ENCODE peak calls at places on chromosomes 5 and 9, in nine cellular contexts. One of them, this sample, is unnamed.

GRCh38 chr9:133161542-133161950 is 2.2 kb downstream of the GBGT1 start:
- DNase-seq in hepatocyte: no peak
- DNase-seq in NCI-H2081: no peak
- DNase-seq in T47D: no peak
- DNase-seq in activated effector memory CD4-positive, alpha-beta T cell treated with Interleukin-2 at 50 U/mL for 16 hours: no peak
- DNase-seq in fibroblast of mammary gland: no peak
- DNase-seq in fibroblast of the conjunctiva: no peak
- DNase-seq in activated CD8-positive, alpha-beta memory T cell treated with anti-CD3 and anti-CD28 coated beads, Interleukin-2, amount 50 U/mL, for 4 hours: no peak
- DNase-seq in RPMI7951: no peak
- DNase-seq in this sample: no peak

GRCh38 chr5:56465757-56466127 is 232.6 kb upstream of the ANKRD55 start:
- DNase-seq in hepatocyte: no peak
- DNase-seq in NCI-H2081: no peak
- DNase-seq in T47D: no peak
- DNase-seq in activated effector memory CD4-positive, alpha-beta T cell treated with Interleukin-2 at 50 U/mL for 16 hours: no peak
- DNase-seq in fibroblast of mammary gland: no peak
- DNase-seq in fibroblast of the conjunctiva: no peak
- DNase-seq in activated CD8-positive, alpha-beta memory T cell treated with anti-CD3 and anti-CD28 coated beads, Interleukin-2, amount 50 U/mL, for 4 hours: no peak
- DNase-seq in RPMI7951: no peak
- DNase-seq in this sample: no peak

GRCh38 chr9:81557957-81558791 is 131.2 kb downstream of the TLE1 start:
- DNase-seq in hepatocyte: no peak
- DNase-seq in NCI-H2081: no peak
- DNase-seq in T47D: no peak
- DNase-seq in activated effector memory CD4-positive, alpha-beta T cell treated with Interleukin-2 at 50 U/mL for 16 hours: no peak
- DNase-seq in fibroblast of mammary gland: peak; percentile 97
- DNase-seq in fibroblast of the conjunctiva: peak; percentile 81
- DNase-seq in activated CD8-positive, alpha-beta memory T cell treated with anti-CD3 and anti-CD28 coated beads, Interleukin-2, amount 50 U/mL, for 4 hours: no peak
- DNase-seq in RPMI7951: peak; percentile 74
- DNase-seq in this sample: peak; percentile 7

GRCh38 chr5:109035470-109035869 is 287.8 kb downstream of the FER start:
- DNase-seq in hepatocyte: no peak
- DNase-seq in NCI-H2081: no peak
- DNase-seq in T47D: no peak
- DNase-seq in activated effector memory CD4-positive, alpha-beta T cell treated with Interleukin-2 at 50 U/mL for 16 hours: no peak
- DNase-seq in fibroblast of mammary gland: peak; percentile 72
- DNase-seq in fibroblast of the conjunctiva: no peak
- DNase-seq in activated CD8-positive, alpha-beta memory T cell treated with anti-CD3 and anti-CD28 coated beads, Interleukin-2, amount 50 U/mL, for 4 hours: no peak
- DNase-seq in RPMI7951: no peak
- DNase-seq in this sample: no peak

GRCh38 chr5:175629231-175629630 is 28.6 kb upstream of the HRH2 start:
- DNase-seq in hepatocyte: no peak
- DNase-seq in NCI-H2081: no peak
- DNase-seq in T47D: no peak
- DNase-seq in activated effector memory CD4-positive, alpha-beta T cell treated with Interleukin-2 at 50 U/mL for 16 hours: no peak
- DNase-seq in fibroblast of mammary gland: no peak
- DNase-seq in fibroblast of the conjunctiva: no peak
- DNase-seq in activated CD8-positive, alpha-beta memory T cell treated with anti-CD3 and anti-CD28 coated beads, Interleukin-2, amount 50 U/mL, for 4 hours: no peak
- DNase-seq in RPMI7951: no peak
- DNase-seq in this sample: no peak

GRCh38 chr9:124576751-124577150 is 69.6 kb upstream of the NR5A1 start:
- DNase-seq in hepatocyte: no peak
- DNase-seq in NCI-H2081: no peak
- DNase-seq in T47D: no peak
- DNase-seq in activated effector memory CD4-positive, alpha-beta T cell treated with Interleukin-2 at 50 U/mL for 16 hours: no peak
- DNase-seq in fibroblast of mammary gland: no peak
- DNase-seq in fibroblast of the conjunctiva: no peak
- DNase-seq in activated CD8-positive, alpha-beta memory T cell treated with anti-CD3 and anti-CD28 coated beads, Interleukin-2, amount 50 U/mL, for 4 hours: no peak
- DNase-seq in RPMI7951: no peak
- DNase-seq in this sample: no peak

GRCh38 chr5:5335115-5335514 is 87.4 kb upstream of the ICE1 start:
- DNase-seq in hepatocyte: no peak
- DNase-seq in NCI-H2081: no peak
- DNase-seq in T47D: no peak
- DNase-seq in activated effector memory CD4-positive, alpha-beta T cell treated with Interleukin-2 at 50 U/mL for 16 hours: no peak
- DNase-seq in fibroblast of mammary gland: no peak
- DNase-seq in fibroblast of the conjunctiva: no peak
- DNase-seq in activated CD8-positive, alpha-beta memory T cell treated with anti-CD3 and anti-CD28 coated beads, Interleukin-2, amount 50 U/mL, for 4 hours: no peak
- DNase-seq in RPMI7951: peak; percentile 41
- DNase-seq in this sample: no peak

GRCh38 chr5:6827815-6828214 is 114.6 kb downstream of the TENT4A start:
- DNase-seq in hepatocyte: peak; percentile 29
- DNase-seq in NCI-H2081: no peak
- DNase-seq in T47D: no peak
- DNase-seq in activated effector memory CD4-positive, alpha-beta T cell treated with Interleukin-2 at 50 U/mL for 16 hours: peak; percentile 13
- DNase-seq in fibroblast of mammary gland: no peak
- DNase-seq in fibroblast of the conjunctiva: no peak
- DNase-seq in activated CD8-positive, alpha-beta memory T cell treated with anti-CD3 and anti-CD28 coated beads, Interleukin-2, amount 50 U/mL, for 4 hours: no peak
- DNase-seq in RPMI7951: peak; percentile 59
- DNase-seq in this sample: no peak

GRCh38 chr9:136722093-136722968 is 10.0 kb downstream of the DIPK1B start:
- DNase-seq in hepatocyte: no peak
- DNase-seq in NCI-H2081: no peak
- DNase-seq in T47D: no peak
- DNase-seq in activated effector memory CD4-positive, alpha-beta T cell treated with Interleukin-2 at 50 U/mL for 16 hours: no peak
- DNase-seq in fibroblast of mammary gland: no peak
- DNase-seq in fibroblast of the conjunctiva: no peak
- DNase-seq in activated CD8-positive, alpha-beta memory T cell treated with anti-CD3 and anti-CD28 coated beads, Interleukin-2, amount 50 U/mL, for 4 hours: no peak
- DNase-seq in RPMI7951: no peak
- DNase-seq in this sample: no peak

GRCh38 chr5:64649512-64649911 is 40.8 kb upstream of the SHISAL2B start:
- DNase-seq in hepatocyte: no peak
- DNase-seq in NCI-H2081: no peak
- DNase-seq in T47D: no peak
- DNase-seq in activated effector memory CD4-positive, alpha-beta T cell treated with Interleukin-2 at 50 U/mL for 16 hours: no peak
- DNase-seq in fibroblast of mammary gland: no peak
- DNase-seq in fibroblast of the conjunctiva: no peak
- DNase-seq in activated CD8-positive, alpha-beta memory T cell treated with anti-CD3 and anti-CD28 coated beads, Interleukin-2, amount 50 U/mL, for 4 hours: no peak
- DNase-seq in RPMI7951: no peak
- DNase-seq in this sample: no peak

GRCh38 chr5:142792865-142793232 is 22.7 kb downstream of the ARHGAP26 start:
- DNase-seq in hepatocyte: no peak
- DNase-seq in NCI-H2081: no peak
- DNase-seq in T47D: no peak
- DNase-seq in activated effector memory CD4-positive, alpha-beta T cell treated with Interleukin-2 at 50 U/mL for 16 hours: no peak
- DNase-seq in fibroblast of mammary gland: no peak
- DNase-seq in fibroblast of the conjunctiva: no peak
- DNase-seq in activated CD8-positive, alpha-beta memory T cell treated with anti-CD3 and anti-CD28 coated beads, Interleukin-2, amount 50 U/mL, for 4 hours: no peak
- DNase-seq in RPMI7951: no peak
- DNase-seq in this sample: no peak

GRCh38 chr5:75435101-75435500 is 76.3 kb downstream of the CERT1 start:
- DNase-seq in hepatocyte: no peak
- DNase-seq in NCI-H2081: no peak
- DNase-seq in T47D: no peak
- DNase-seq in activated effector memory CD4-positive, alpha-beta T cell treated with Interleukin-2 at 50 U/mL for 16 hours: no peak
- DNase-seq in fibroblast of mammary gland: peak; percentile 15
- DNase-seq in fibroblast of the conjunctiva: no peak
- DNase-seq in activated CD8-positive, alpha-beta memory T cell treated with anti-CD3 and anti-CD28 coated beads, Interleukin-2, amount 50 U/mL, for 4 hours: no peak
- DNase-seq in RPMI7951: no peak
- DNase-seq in this sample: no peak

GRCh38 chr5:111372799-111373198 is 139.5 kb downstream of the STARD4 start:
- DNase-seq in hepatocyte: no peak
- DNase-seq in NCI-H2081: no peak
- DNase-seq in T47D: no peak
- DNase-seq in activated effector memory CD4-positive, alpha-beta T cell treated with Interleukin-2 at 50 U/mL for 16 hours: no peak
- DNase-seq in fibroblast of mammary gland: no peak
- DNase-seq in fibroblast of the conjunctiva: no peak
- DNase-seq in activated CD8-positive, alpha-beta memory T cell treated with anti-CD3 and anti-CD28 coated beads, Interleukin-2, amount 50 U/mL, for 4 hours: no peak
- DNase-seq in RPMI7951: no peak
- DNase-seq in this sample: no peak

GRCh38 chr9:121268598-121269029 is 652 bp downstream of the GSN start:
- DNase-seq in hepatocyte: no peak
- DNase-seq in NCI-H2081: no peak
- DNase-seq in T47D: no peak
- DNase-seq in activated effector memory CD4-positive, alpha-beta T cell treated with Interleukin-2 at 50 U/mL for 16 hours: no peak
- DNase-seq in fibroblast of mammary gland: no peak
- DNase-seq in fibroblast of the conjunctiva: no peak
- DNase-seq in activated CD8-positive, alpha-beta memory T cell treated with anti-CD3 and anti-CD28 coated beads, Interleukin-2, amount 50 U/mL, for 4 hours: no peak
- DNase-seq in RPMI7951: no peak
- DNase-seq in this sample: no peak

GRCh38 chr9:21616082-21616778 is 134.1 kb upstream of the IFNE start:
- DNase-seq in hepatocyte: peak; percentile 26
- DNase-seq in NCI-H2081: no peak
- DNase-seq in T47D: no peak
- DNase-seq in activated effector memory CD4-positive, alpha-beta T cell treated with Interleukin-2 at 50 U/mL for 16 hours: no peak
- DNase-seq in fibroblast of mammary gland: peak; percentile 96
- DNase-seq in fibroblast of the conjunctiva: peak; percentile 53
- DNase-seq in activated CD8-positive, alpha-beta memory T cell treated with anti-CD3 and anti-CD28 coated beads, Interleukin-2, amount 50 U/mL, for 4 hours: no peak
- DNase-seq in RPMI7951: peak; percentile 47
- DNase-seq in this sample: no peak

GRCh38 chr9:103574056-103574455 is 520.1 kb upstream of the SMC2 start:
- DNase-seq in hepatocyte: no peak
- DNase-seq in NCI-H2081: no peak
- DNase-seq in T47D: no peak
- DNase-seq in activated effector memory CD4-positive, alpha-beta T cell treated with Interleukin-2 at 50 U/mL for 16 hours: no peak
- DNase-seq in fibroblast of mammary gland: peak; percentile 48
- DNase-seq in fibroblast of the conjunctiva: no peak
- DNase-seq in activated CD8-positive, alpha-beta memory T cell treated with anti-CD3 and anti-CD28 coated beads, Interleukin-2, amount 50 U/mL, for 4 hours: no peak
- DNase-seq in RPMI7951: no peak
- DNase-seq in this sample: no peak

GRCh38 chr9:19028835-19029451 is 4.1 kb downstream of the SAXO1 start:
- DNase-seq in hepatocyte: peak; percentile 81
- DNase-seq in NCI-H2081: peak; percentile 77
- DNase-seq in T47D: peak; percentile 63
- DNase-seq in activated effector memory CD4-positive, alpha-beta T cell treated with Interleukin-2 at 50 U/mL for 16 hours: no peak
- DNase-seq in fibroblast of mammary gland: peak; percentile 77
- DNase-seq in fibroblast of the conjunctiva: peak; percentile 59
- DNase-seq in activated CD8-positive, alpha-beta memory T cell treated with anti-CD3 and anti-CD28 coated beads, Interleukin-2, amount 50 U/mL, for 4 hours: peak; percentile 18
- DNase-seq in RPMI7951: peak; percentile 65
- DNase-seq in this sample: peak; percentile 45

GRCh38 chr9:93324191-93324834 is 127.2 kb upstream of the FAM120A start:
- DNase-seq in hepatocyte: no peak
- DNase-seq in NCI-H2081: no peak
- DNase-seq in T47D: no peak
- DNase-seq in activated effector memory CD4-positive, alpha-beta T cell treated with Interleukin-2 at 50 U/mL for 16 hours: no peak
- DNase-seq in fibroblast of mammary gland: no peak
- DNase-seq in fibroblast of the conjunctiva: no peak
- DNase-seq in activated CD8-positive, alpha-beta memory T cell treated with anti-CD3 and anti-CD28 coated beads, Interleukin-2, amount 50 U/mL, for 4 hours: no peak
- DNase-seq in RPMI7951: no peak
- DNase-seq in this sample: no peak

GRCh38 chr5:152688561-152689274 is 283.6 kb upstream of the NMUR2 start:
- DNase-seq in hepatocyte: peak; percentile 61
- DNase-seq in NCI-H2081: no peak
- DNase-seq in T47D: no peak
- DNase-seq in activated effector memory CD4-positive, alpha-beta T cell treated with Interleukin-2 at 50 U/mL for 16 hours: no peak
- DNase-seq in fibroblast of mammary gland: peak; percentile 95
- DNase-seq in fibroblast of the conjunctiva: peak; percentile 71
- DNase-seq in activated CD8-positive, alpha-beta memory T cell treated with anti-CD3 and anti-CD28 coated beads, Interleukin-2, amount 50 U/mL, for 4 hours: no peak
- DNase-seq in RPMI7951: peak; percentile 75
- DNase-seq in this sample: peak; percentile 78

GRCh38 chr5:174550026-174550425 is 174.4 kb upstream of the MSX2 start:
- DNase-seq in hepatocyte: no peak
- DNase-seq in NCI-H2081: no peak
- DNase-seq in T47D: no peak
- DNase-seq in activated effector memory CD4-positive, alpha-beta T cell treated with Interleukin-2 at 50 U/mL for 16 hours: no peak
- DNase-seq in fibroblast of mammary gland: no peak
- DNase-seq in fibroblast of the conjunctiva: no peak
- DNase-seq in activated CD8-positive, alpha-beta memory T cell treated with anti-CD3 and anti-CD28 coated beads, Interleukin-2, amount 50 U/mL, for 4 hours: no peak
- DNase-seq in RPMI7951: no peak
- DNase-seq in this sample: no peak

GRCh38 chr9:70563437-70564204 is 149.2 kb upstream of the KLF9 start:
- DNase-seq in hepatocyte: no peak
- DNase-seq in NCI-H2081: no peak
- DNase-seq in T47D: no peak
- DNase-seq in activated effector memory CD4-positive, alpha-beta T cell treated with Interleukin-2 at 50 U/mL for 16 hours: peak; percentile 23
- DNase-seq in fibroblast of mammary gland: peak; percentile 82
- DNase-seq in fibroblast of the conjunctiva: peak; percentile 62
- DNase-seq in activated CD8-positive, alpha-beta memory T cell treated with anti-CD3 and anti-CD28 coated beads, Interleukin-2, amount 50 U/mL, for 4 hours: peak; percentile 25
- DNase-seq in RPMI7951: peak; percentile 83
- DNase-seq in this sample: no peak

GRCh38 chr5:172224996-172225395 is 31.0 kb downstream of the EFCAB9 start:
- DNase-seq in hepatocyte: no peak
- DNase-seq in NCI-H2081: no peak
- DNase-seq in T47D: no peak
- DNase-seq in activated effector memory CD4-positive, alpha-beta T cell treated with Interleukin-2 at 50 U/mL for 16 hours: no peak
- DNase-seq in fibroblast of mammary gland: no peak
- DNase-seq in fibroblast of the conjunctiva: no peak
- DNase-seq in activated CD8-positive, alpha-beta memory T cell treated with anti-CD3 and anti-CD28 coated beads, Interleukin-2, amount 50 U/mL, for 4 hours: no peak
- DNase-seq in RPMI7951: no peak
- DNase-seq in this sample: no peak

GRCh38 chr5:154461531-154461930 is 15.7 kb downstream of the SAP30L start:
- DNase-seq in hepatocyte: no peak
- DNase-seq in NCI-H2081: no peak
- DNase-seq in T47D: no peak
- DNase-seq in activated effector memory CD4-positive, alpha-beta T cell treated with Interleukin-2 at 50 U/mL for 16 hours: no peak
- DNase-seq in fibroblast of mammary gland: peak; percentile 61
- DNase-seq in fibroblast of the conjunctiva: no peak
- DNase-seq in activated CD8-positive, alpha-beta memory T cell treated with anti-CD3 and anti-CD28 coated beads, Interleukin-2, amount 50 U/mL, for 4 hours: no peak
- DNase-seq in RPMI7951: no peak
- DNase-seq in this sample: peak; percentile 56